ENCODE peak calls at places on chromosomes 5 and 9, in four cellular contexts. D is K562, W is uterus, F is suprapubic skin. O is an unnamed sample.

GRCh38 chr5:139246394-139246793 is 47.1 kb upstream of the MATR3 start:
- DNase-seq in D (peak), F (no peak), W (no peak), O (no peak)

GRCh38 chr9:137277329-137278041 is at the start of gene TOR4A:
- DNase-seq in D (peak), W (peak), F (peak), O (peak)

GRCh38 chr5:109506556-109506955 is 96.8 kb upstream of the PJA2 start:
- DNase-seq in W (no peak), F (no peak), D (no peak), O (no peak)

GRCh38 chr5:16600949-16601348 is 15.8 kb downstream of the RETREG1 start:
- DNase-seq in F (peak), D (no peak), W (no peak), O (no peak)

GRCh38 chr5:173238312-173239232 is 3.6 kb upstream of the NKX2-5 start:
- DNase-seq in W (no peak), D (no peak), F (no peak), O (no peak)

GRCh38 chr5:93360436-93361100 is 220.5 kb downstream of the NR2F1-AS1 start:
- DNase-seq in D (no peak), F (no peak), W (no peak), O (no peak)

GRCh38 chr9:27835746-27836145 is 262.5 kb upstream of the C9orf72 start:
- DNase-seq in W (no peak), F (no peak), D (no peak), O (no peak)

GRCh38 chr5:123207852-123208251 is 118.8 kb downstream of the PRDM6 start:
- DNase-seq in D (no peak), W (no peak), F (no peak), O (no peak)

GRCh38 chr9:114156311-114156657 is 947 bp downstream of the COL27A1 start:
- DNase-seq in F (no peak), W (no peak), D (no peak), O (no peak)

GRCh38 chr5:80487829-80488708 is at the start of gene FAM151B:
- DNase-seq in W (peak), D (no peak), F (peak), O (peak)

GRCh38 chr5:171450423-171451246 is 31.2 kb downstream of the FGF18 start:
- DNase-seq in W (peak), F (no peak), D (peak), O (no peak)

GRCh38 chr5:157524887-157525286 is 50.7 kb downstream of the ADAM19 start:
- DNase-seq in W (no peak), D (no peak), F (no peak), O (no peak)

GRCh38 chr5:140358738-140359310 is 1.2 kb upstream of the SLC4A9 start:
- DNase-seq in D (no peak), F (no peak), W (no peak), O (no peak)

GRCh38 chr5:173042708-173043107 is 13.4 kb upstream of the CREBRF start:
- DNase-seq in D (no peak), F (no peak), W (no peak), O (no peak)

GRCh38 chr9:96540106-96540505 is 79.5 kb downstream of the CDC14B start:
- DNase-seq in F (no peak), D (no peak), W (no peak), O (no peak)

GRCh38 chr9:111527347-111527746 is 2.4 kb downstream of the ZNF483 start:
- DNase-seq in F (no peak), W (no peak), D (no peak), O (no peak)

GRCh38 chr5:164497665-164498064 is 992.2 kb downstream of the MAT2B start:
- DNase-seq in D (no peak), F (no peak), W (no peak), O (no peak)

GRCh38 chr5:17288570-17288969 is 71.1 kb downstream of the BASP1 start:
- DNase-seq in D (no peak), F (no peak), W (no peak), O (no peak)

GRCh38 chr5:124735169-124735858 is 11.1 kb downstream of the ZNF608 start:
- DNase-seq in D (peak), F (no peak), W (peak), O (no peak)

DNA sequence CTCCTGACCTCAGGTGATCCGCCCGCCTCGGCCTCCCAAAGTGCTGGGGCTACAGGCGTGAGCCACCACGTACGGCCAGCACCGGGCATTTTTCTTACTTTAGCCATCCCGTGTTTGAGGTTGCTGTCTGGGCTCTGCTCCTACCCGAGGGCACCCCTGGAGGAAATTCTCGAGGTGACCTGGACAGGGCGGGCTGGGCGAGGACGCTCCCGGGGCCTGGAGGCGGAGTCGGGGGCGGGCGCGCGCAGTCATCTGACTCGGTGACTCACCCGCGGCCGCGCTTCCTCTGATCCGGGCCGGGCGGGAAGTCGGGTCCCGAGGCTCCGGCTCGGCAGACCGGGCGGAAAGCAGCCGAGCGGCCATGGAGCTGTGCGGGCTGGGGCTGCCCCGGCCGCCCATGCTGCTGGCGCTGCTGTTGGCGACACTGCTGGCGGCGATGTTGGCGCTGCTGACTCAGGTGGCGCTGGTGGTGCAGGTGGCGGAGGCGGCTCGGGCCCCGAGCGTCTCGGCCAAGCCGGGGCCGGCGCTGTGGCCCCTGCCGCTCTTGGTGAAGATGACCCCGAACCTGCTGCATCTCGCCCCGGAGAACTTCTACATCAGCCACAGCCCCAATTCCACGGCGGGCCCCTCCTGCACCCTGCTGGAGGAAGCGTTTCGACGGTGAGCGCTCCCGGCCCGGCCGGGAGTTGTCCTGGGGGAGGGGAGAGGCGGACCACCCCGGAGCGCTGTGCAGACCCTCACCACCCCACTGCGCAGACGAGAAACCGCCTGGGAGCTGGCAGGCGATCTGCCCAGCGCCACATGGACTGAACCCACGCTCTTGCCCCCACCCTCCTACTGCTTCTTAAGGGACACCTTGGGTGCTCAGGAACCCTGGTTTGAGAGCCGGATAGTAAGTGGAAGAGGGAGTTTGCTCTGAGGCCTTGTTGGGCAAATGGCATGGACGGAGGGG is at the start of gene HEXB:
- DNase-seq in D (peak), W (peak), F (peak), O (peak)
- TF ChIP-seq POLR2A in D (peak), W (peak), F (peak), O (peak)

DNA sequence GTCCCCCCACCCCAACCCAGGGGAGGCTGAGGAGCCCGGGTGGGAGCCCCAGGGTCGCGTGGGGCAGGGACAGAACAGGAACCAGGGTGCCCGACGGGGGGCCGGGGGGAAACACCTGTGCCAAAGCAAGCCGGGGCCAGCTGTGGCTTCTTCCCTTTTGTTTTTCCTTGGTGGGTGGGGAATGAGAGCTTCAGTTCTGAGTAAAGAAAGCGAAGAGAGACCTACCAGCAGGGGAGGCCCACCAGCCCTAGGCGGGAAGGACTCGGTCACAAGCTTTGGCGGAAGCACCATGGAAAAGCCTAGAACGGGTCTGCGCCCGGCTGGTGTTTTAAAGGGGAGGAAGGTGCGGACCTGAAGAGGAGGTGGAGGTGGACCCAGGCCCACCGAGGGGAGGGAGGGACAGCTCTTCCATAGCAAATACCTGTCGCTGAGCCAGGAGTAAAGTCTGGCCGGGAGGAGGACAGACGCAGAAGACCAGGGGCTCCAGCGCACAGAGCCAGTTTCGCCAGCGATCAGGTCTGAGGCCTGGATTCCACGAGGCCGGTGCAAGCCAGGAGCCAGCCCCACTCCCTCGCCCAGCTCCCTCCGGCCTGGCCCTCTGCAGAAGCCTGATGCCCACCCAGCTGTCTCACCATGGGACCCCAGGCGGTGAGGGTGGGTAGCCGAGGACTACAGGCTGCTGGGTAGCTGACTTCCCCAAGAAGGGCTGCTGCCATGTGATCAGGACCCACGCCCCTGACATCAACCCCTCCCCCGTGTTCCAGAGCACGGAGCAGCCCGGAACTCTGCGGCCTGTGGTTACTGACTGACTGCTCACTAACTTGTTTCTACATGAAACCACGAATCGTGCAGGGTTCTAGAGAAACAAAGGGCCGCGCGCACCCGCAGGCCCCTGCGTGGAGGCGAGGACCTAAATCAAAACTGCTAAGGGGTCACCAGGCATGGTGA is 849 bp upstream of the MGAT1 start:
- DNase-seq in W (peak), F (peak), D (peak), O (peak)
- TF ChIP-seq POLR2A in W (no peak), F (peak), D (peak), O (peak)

DNA sequence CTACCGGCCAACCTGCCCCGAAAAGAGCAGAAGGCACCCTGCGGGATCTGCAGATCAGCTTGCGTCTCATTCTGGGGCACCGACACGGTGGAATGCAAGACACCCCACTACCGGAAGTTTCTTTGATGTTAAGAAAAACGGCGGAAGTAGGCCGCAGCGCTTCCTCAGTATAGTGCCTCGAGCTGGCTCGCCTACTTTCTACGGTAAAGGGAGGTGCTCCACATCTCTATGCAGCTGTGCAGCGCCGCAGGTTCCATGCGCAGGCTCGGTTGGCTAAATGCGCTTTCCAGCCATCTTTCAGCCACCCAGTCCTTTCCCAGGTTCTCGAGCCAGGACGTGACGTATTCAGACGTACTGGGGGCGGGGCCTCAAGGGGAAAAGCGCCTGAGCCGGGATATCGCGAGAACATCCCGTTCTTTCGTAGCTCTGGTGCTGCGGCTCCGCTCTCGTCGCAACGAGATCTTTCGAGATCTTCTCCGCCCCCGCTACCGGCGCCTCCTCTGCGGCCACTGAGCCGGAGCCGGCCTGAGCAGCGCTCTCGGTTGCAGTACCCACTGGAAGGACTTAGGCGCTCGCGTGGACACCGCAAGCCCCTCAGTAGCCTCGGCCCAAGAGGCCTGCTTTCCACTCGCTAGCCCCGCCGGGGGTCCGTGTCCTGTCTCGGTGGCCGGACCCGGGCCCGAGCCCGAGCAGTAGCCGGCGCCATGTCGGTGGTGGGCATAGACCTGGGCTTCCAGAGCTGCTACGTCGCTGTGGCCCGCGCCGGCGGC is at the start of gene HSPA4:
- DNase-seq in F (peak), W (peak), D (peak), O (peak)
- TF ChIP-seq POLR2A in F (peak), W (peak), D (peak), O (peak)

GRCh38 chr9:92325269-92325990 is at the start of the genes CENPP and NOL8:
- DNase-seq in W (peak), F (peak), D (peak), O (peak)
- TF ChIP-seq POLR2A in W (peak), F (peak), D (peak), O (peak)

GRCh38 chr5:10617103-10617502 is 53.2 kb downstream of the ANKRD33B start:
- DNase-seq in D (no peak), F (no peak), W (no peak), O (no peak)
- TF ChIP-seq POLR2A in D (no peak), F (no peak), W (no peak), O (no peak)

DNA sequence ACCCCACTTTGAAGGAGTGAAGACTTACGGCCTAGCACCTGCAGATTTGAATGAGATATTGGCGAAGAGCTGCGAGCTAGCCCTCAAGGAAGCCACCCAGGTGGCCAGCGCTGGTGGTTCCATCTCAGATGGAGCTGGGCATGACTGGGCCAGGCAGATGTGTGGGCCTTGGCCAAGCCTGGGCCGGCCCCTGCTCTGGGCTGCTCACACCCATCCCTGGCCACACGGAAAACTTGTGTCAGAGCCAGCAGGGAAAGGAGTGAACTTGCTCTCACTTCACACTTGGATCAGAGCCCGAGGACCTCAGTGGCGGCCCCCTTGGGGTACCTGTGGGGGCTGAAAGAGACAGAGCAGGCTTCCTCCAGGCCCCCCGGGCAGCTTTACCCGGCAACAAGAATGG is 44.2 kb downstream of the ROPN1L start:
- DNase-seq in D (no peak), F (no peak), W (no peak), O (no peak)
- TF ChIP-seq POLR2A in D (no peak), F (no peak), W (no peak), O (no peak)

O was measured in erythroblast.